ENCODE peak calls at places on chromosomes 7 and 10, in six cellular contexts. Y, Z, S, F, M and J are unnamed samples.

GRCh38 chr10:54622017-54622416 is 179.0 kb downstream of the PCDH15 start:
- DNase-seq in Y (no peak), Z (no peak), F (no peak), S (no peak), M (no peak), J (no peak)

GRCh38 chr7:88401009-88401623 is 94.4 kb upstream of the STEAP4 start:
- DNase-seq in Y (no peak), Z (no peak), M (peak; percentile 3), S (no peak), F (no peak), J (no peak)

GRCh38 chr7:136870799-136871487 is 2.5 kb downstream of the CHRM2 start:
- DNase-seq in M (peak; percentile 54), Z (no peak), F (no peak), S (no peak), Y (no peak), J (peak; percentile 64)

GRCh38 chr7:73699370-73700069 is 16.1 kb downstream of the BUD23 start:
- DNase-seq in Z (no peak), F (no peak), Y (no peak), S (no peak), M (no peak), J (no peak)

GRCh38 chr7:118057404-118057803 is 126.6 kb upstream of the LSM8 start:
- DNase-seq in Z (no peak), F (no peak), Y (no peak), M (no peak), S (no peak), J (no peak)

GRCh38 chr10:100372415-100373297 is 25.6 kb downstream of the SCD start:
- DNase-seq in S (no peak), F (no peak), M (no peak), Z (no peak), Y (no peak), J (no peak)

GRCh38 chr10:99941942-99942835 is 67.6 kb downstream of the DNMBP start:
- DNase-seq in F (no peak), M (no peak), S (no peak), Y (no peak), Z (no peak), J (no peak)

GRCh38 chr7:90053094-90053493 is 101.2 kb upstream of the STEAP1 start:
- DNase-seq in F (no peak), M (no peak), Z (no peak), Y (no peak), S (no peak), J (no peak)

GRCh38 chr10:46240684-46241565 is 45.9 kb upstream of the ANTXRL start:
- DNase-seq in M (no peak), F (no peak), S (no peak), Z (no peak), Y (no peak), J (no peak)

GRCh38 chr10:115998301-115998700 is 274.7 kb downstream of the GFRA1 start:
- DNase-seq in M (no peak), S (no peak), F (no peak), Z (no peak), Y (no peak), J (no peak)

GRCh38 chr7:11191574-11192220 is 218.0 kb downstream of the PHF14 start:
- DNase-seq in F (no peak), S (no peak), Z (no peak), Y (no peak), M (peak; percentile 84), J (no peak)

GRCh38 chr7:151125459-151125834 is 39.2 kb downstream of the AGAP3 start:
- DNase-seq in Z (no peak), Y (no peak), S (no peak), M (peak; percentile 93), F (no peak), J (no peak)

GRCh38 chr7:117259626-117260025 is 63.2 kb downstream of the WNT2 start:
- DNase-seq in F (no peak), S (no peak), Y (no peak), Z (no peak), M (no peak), J (no peak)

GRCh38 chr10:88886557-88886956 is 6.5 kb downstream of the STAMBPL1 start:
- DNase-seq in M (no peak), Y (peak; percentile 3), S (no peak), F (no peak), Z (no peak), J (no peak)

GRCh38 chr10:3755440-3756359 is 29.3 kb downstream of the KLF6 start:
- DNase-seq in F (no peak), M (no peak), S (no peak), Z (no peak), Y (no peak), J (no peak)

GRCh38 chr7:152959610-152960009 is 200.1 kb downstream of the ACTR3B start:
- DNase-seq in Z (no peak), F (no peak), M (peak; percentile 51), S (no peak), Y (no peak), J (no peak)

GRCh38 chr10:81874878-81875679 is at the start of gene NRG3:
- DNase-seq in S (no peak), Y (no peak), M (peak; percentile 80), Z (no peak), F (no peak), J (no peak)

GRCh38 chr7:158129037-158130022 is 458.3 kb downstream of the PTPRN2 start:
- DNase-seq in M (no peak), Y (no peak), F (peak; percentile 14), S (no peak), Z (no peak), J (peak; percentile 34)

GRCh38 chr10:24344279-24344678 is 135.3 kb downstream of the KIAA1217 start:
- DNase-seq in M (no peak), Y (no peak), F (no peak), Z (no peak), S (no peak), J (no peak)

GRCh38 chr10:35532141-35532540 is 73.0 kb upstream of the GJD4 start:
- DNase-seq in Z (no peak), Y (no peak), S (no peak), F (no peak), M (no peak), J (no peak)

GRCh38 chr7:140084972-140085371 is 22.2 kb upstream of the PARP12 start:
- DNase-seq in F (no peak), M (no peak), Y (no peak), Z (no peak), S (no peak), J (no peak)

GRCh38 chr7:127391591-127392181 is 822 bp downstream of the ZNF800 start:
- DNase-seq in Z (no peak), F (peak; percentile 75), S (no peak), Y (peak; percentile 71), M (peak; percentile 56), J (no peak)

GRCh38 chr7:1458676-1459511 is at the start of gene MICALL2:
- DNase-seq in Y (no peak), Z (no peak), F (peak; percentile 87), M (peak; percentile 55), S (no peak), J (peak; percentile 94)

GRCh38 chr7:37943905-37944736 is 23.7 kb downstream of the EPDR1 start:
- DNase-seq in Z (no peak), F (no peak), S (no peak), Y (no peak), M (no peak), J (no peak)

GRCh38 chr7:45700556-45700955 is 126.4 kb downstream of the ADCY1 start:
- DNase-seq in S (no peak), M (no peak), Z (no peak), F (peak; percentile 22), Y (no peak), J (peak; percentile 75)

GRCh38 chr7:128381161-128381821 is 19.8 kb upstream of the PRRT4 start:
- DNase-seq in F (no peak), S (peak; percentile 26), Z (no peak), M (peak; percentile 80), Y (no peak), J (no peak)

GRCh38 chr7:133504825-133505224 is 251.9 kb downstream of the EXOC4 start:
- DNase-seq in Y (no peak), M (no peak), F (no peak), S (no peak), Z (no peak), J (no peak)

GRCh38 chr10:122019414-122019975 is 30.5 kb downstream of the TACC2 start:
- DNase-seq in Z (no peak), F (no peak), Y (no peak), S (no peak), M (peak; percentile 94), J (no peak)